ENCODE peak calls at places on chromosomes 5 and 9, in five cellular contexts. K, V, L, S and A are unnamed samples.

GRCh38 chr5:59173568-59173967 is 590.7 kb downstream of the RAB3C start:
- DNase-seq in K (no peak), V (no peak), L (no peak), S (no peak), A (no peak)

GRCh38 chr5:96881511-96882115 is 5.3 kb downstream of the ERAP2 start:
- DNase-seq in K (no peak), V (no peak), L (no peak), S (no peak), A (no peak)

GRCh38 chr5:164000241-164000640 is 494.8 kb downstream of the MAT2B start:
- DNase-seq in K (no peak), V (no peak), L (no peak), S (no peak), A (no peak)

GRCh38 chr9:18569941-18570630 is 96.1 kb downstream of the ADAMTSL1 start:
- DNase-seq in K (no peak), V (no peak), L (no peak), S (no peak), A (no peak)

GRCh38 chr5:150987746-150988145 is 32.6 kb upstream of the GPX3 start:
- DNase-seq in K (no peak), V (no peak), L (no peak), S (no peak), A (no peak)

GRCh38 chr9:38233343-38233742 is 159.2 kb upstream of the ALDH1B1 start:
- DNase-seq in K (no peak), V (no peak), L (no peak), S (no peak), A (no peak)

GRCh38 chr5:166119506-166119905 is 2171.9 kb upstream of the WWC1 start:
- DNase-seq in K (no peak), V (no peak), L (no peak), S (no peak), A (no peak)

GRCh38 chr5:132387649-132388117 is 18.2 kb downstream of the SLC22A5 start:
- DNase-seq in K (peak; percentile 77), V (no peak), L (no peak), S (no peak), A (peak; percentile 79)

GRCh38 chr5:13408616-13409015 is 535.9 kb downstream of the DNAH5 start:
- DNase-seq in K (no peak), V (no peak), L (no peak), S (no peak), A (no peak)

GRCh38 chr5:173618927-173619519 is 2.6 kb upstream of the BOD1 start:
- DNase-seq in K (peak; percentile 56), V (peak; percentile 10), L (peak; percentile 55), S (no peak), A (peak; percentile 56)

GRCh38 chr5:146340260-146341081 is 1.8 kb downstream of the POU4F3 start:
- DNase-seq in K (no peak), V (no peak), L (peak; percentile 69), S (no peak), A (peak; percentile 56)

GRCh38 chr5:60810438-60811085 is 33.5 kb downstream of the ELOVL7 start:
- DNase-seq in K (peak; percentile 28), V (no peak), L (no peak), S (no peak), A (no peak)

GRCh38 chr5:174074369-174074768 is 28.9 kb downstream of the NSG2 start:
- DNase-seq in K (no peak), V (no peak), L (no peak), S (no peak), A (no peak)

GRCh38 chr9:128420651-128421473 is at the start of gene CERCAM:
- DNase-seq in K (peak; percentile 50), V (peak; percentile 12), L (peak; percentile 54), S (no peak), A (peak; percentile 55)

GRCh38 chr9:123637940-123638634 is 282.1 kb downstream of the CRB2 start:
- DNase-seq in K (no peak), V (no peak), L (peak; percentile 21), S (no peak), A (no peak)

GRCh38 chr5:43352131-43352530 is 38.9 kb upstream of the HMGCS1 start:
- DNase-seq in K (no peak), V (no peak), L (no peak), S (no peak), A (no peak)

GRCh38 chr9:69086769-69087168 is 51.2 kb downstream of the FXN start:
- DNase-seq in K (no peak), V (no peak), L (no peak), S (no peak), A (no peak)

GRCh38 chr5:178356459-178356872 is 123.9 kb upstream of the PHYKPL start:
- DNase-seq in K (peak; percentile 16), V (no peak), L (no peak), S (peak; percentile 25), A (no peak)